ENCODE peak calls at places on chromosome 17, in nine cellular contexts. One of them, this sample, is unnamed.

GRCh38 chr17:43994272-43995149 is 9.9 kb upstream of the NAGS start:
- DNase-seq in left kidney: peak; percentile 85
- DNase-seq in mesenchymal stem cell: peak; percentile 66
- DNase-seq in stimulated activated CD8-positive, alpha-beta memory T cell treated with anti-CD3 and anti-CD28 coated beads, Interleukin-7, amount 100 ng/mL, for 4 hours: peak; percentile 33
- DNase-seq in astrocyte of the cerebellum: no peak
- DNase-seq in cardiac muscle cell: peak; percentile 77
- DNase-seq in transverse colon: peak; percentile 60
- DNase-seq in GM06990: peak; percentile 48
- DNase-seq in activated CD8-positive, alpha-beta memory T cell treated with anti-CD3 and anti-CD28 coated beads for 48 hours: no peak
- DNase-seq in this sample: peak; percentile 39

GRCh38 chr17:19015428-19015827 is 10.9 kb upstream of the FAM83G start:
- DNase-seq in left kidney: no peak
- DNase-seq in activated CD8-positive, alpha-beta memory T cell treated with anti-CD3 and anti-CD28 coated beads for 48 hours: no peak
- DNase-seq in cardiac muscle cell: no peak
- DNase-seq in stimulated activated CD8-positive, alpha-beta memory T cell treated with anti-CD3 and anti-CD28 coated beads, Interleukin-7, amount 100 ng/mL, for 4 hours: no peak
- DNase-seq in GM06990: no peak
- DNase-seq in transverse colon: no peak
- DNase-seq in astrocyte of the cerebellum: no peak
- DNase-seq in mesenchymal stem cell: no peak
- DNase-seq in this sample: no peak

GRCh38 chr17:49600949-49601348 is 25.3 kb downstream of the NXPH3 start:
- DNase-seq in mesenchymal stem cell: no peak
- DNase-seq in transverse colon: no peak
- DNase-seq in cardiac muscle cell: no peak
- DNase-seq in GM06990: no peak
- DNase-seq in activated CD8-positive, alpha-beta memory T cell treated with anti-CD3 and anti-CD28 coated beads for 48 hours: no peak
- DNase-seq in left kidney: no peak
- DNase-seq in stimulated activated CD8-positive, alpha-beta memory T cell treated with anti-CD3 and anti-CD28 coated beads, Interleukin-7, amount 100 ng/mL, for 4 hours: no peak
- DNase-seq in astrocyte of the cerebellum: no peak
- DNase-seq in this sample: no peak

GRCh38 chr17:340074-340473 is 12.5 kb downstream of the RPH3AL start:
- DNase-seq in activated CD8-positive, alpha-beta memory T cell treated with anti-CD3 and anti-CD28 coated beads for 48 hours: no peak
- DNase-seq in astrocyte of the cerebellum: no peak
- DNase-seq in cardiac muscle cell: no peak
- DNase-seq in transverse colon: no peak
- DNase-seq in stimulated activated CD8-positive, alpha-beta memory T cell treated with anti-CD3 and anti-CD28 coated beads, Interleukin-7, amount 100 ng/mL, for 4 hours: no peak
- DNase-seq in GM06990: no peak
- DNase-seq in left kidney: no peak
- DNase-seq in mesenchymal stem cell: no peak
- DNase-seq in this sample: no peak

GRCh38 chr17:8941520-8941919 is 24.0 kb downstream of the PIK3R5 start:
- DNase-seq in transverse colon: peak; percentile 62
- DNase-seq in astrocyte of the cerebellum: no peak
- DNase-seq in activated CD8-positive, alpha-beta memory T cell treated with anti-CD3 and anti-CD28 coated beads for 48 hours: no peak
- DNase-seq in left kidney: no peak
- DNase-seq in mesenchymal stem cell: no peak
- DNase-seq in stimulated activated CD8-positive, alpha-beta memory T cell treated with anti-CD3 and anti-CD28 coated beads, Interleukin-7, amount 100 ng/mL, for 4 hours: peak; percentile 71
- DNase-seq in cardiac muscle cell: no peak
- DNase-seq in GM06990: peak; percentile 85
- DNase-seq in this sample: no peak

GRCh38 chr17:53724726-53725125 is 98.0 kb upstream of the KIF2B start:
- DNase-seq in activated CD8-positive, alpha-beta memory T cell treated with anti-CD3 and anti-CD28 coated beads for 48 hours: no peak
- DNase-seq in GM06990: no peak
- DNase-seq in astrocyte of the cerebellum: no peak
- DNase-seq in left kidney: peak; percentile 13
- DNase-seq in mesenchymal stem cell: no peak
- DNase-seq in transverse colon: no peak
- DNase-seq in stimulated activated CD8-positive, alpha-beta memory T cell treated with anti-CD3 and anti-CD28 coated beads, Interleukin-7, amount 100 ng/mL, for 4 hours: no peak
- DNase-seq in cardiac muscle cell: no peak
- DNase-seq in this sample: no peak

GRCh38 chr17:28907052-28907438 is 4.2 kb upstream of the DHRS13 start:
- DNase-seq in stimulated activated CD8-positive, alpha-beta memory T cell treated with anti-CD3 and anti-CD28 coated beads, Interleukin-7, amount 100 ng/mL, for 4 hours: no peak
- DNase-seq in activated CD8-positive, alpha-beta memory T cell treated with anti-CD3 and anti-CD28 coated beads for 48 hours: no peak
- DNase-seq in astrocyte of the cerebellum: no peak
- DNase-seq in cardiac muscle cell: no peak
- DNase-seq in GM06990: no peak
- DNase-seq in transverse colon: no peak
- DNase-seq in mesenchymal stem cell: no peak
- DNase-seq in left kidney: no peak
- DNase-seq in this sample: no peak

GRCh38 chr17:2691965-2692780 is 19.4 kb downstream of the CLUH start:
- DNase-seq in transverse colon: no peak
- DNase-seq in GM06990: no peak
- DNase-seq in cardiac muscle cell: no peak
- DNase-seq in activated CD8-positive, alpha-beta memory T cell treated with anti-CD3 and anti-CD28 coated beads for 48 hours: no peak
- DNase-seq in mesenchymal stem cell: no peak
- DNase-seq in astrocyte of the cerebellum: no peak
- DNase-seq in left kidney: no peak
- DNase-seq in stimulated activated CD8-positive, alpha-beta memory T cell treated with anti-CD3 and anti-CD28 coated beads, Interleukin-7, amount 100 ng/mL, for 4 hours: no peak
- DNase-seq in this sample: no peak

GRCh38 chr17:44672479-44673093 is 16.3 kb downstream of the MEIOC start:
- DNase-seq in left kidney: peak; percentile 29
- DNase-seq in stimulated activated CD8-positive, alpha-beta memory T cell treated with anti-CD3 and anti-CD28 coated beads, Interleukin-7, amount 100 ng/mL, for 4 hours: no peak
- DNase-seq in activated CD8-positive, alpha-beta memory T cell treated with anti-CD3 and anti-CD28 coated beads for 48 hours: no peak
- DNase-seq in GM06990: no peak
- DNase-seq in cardiac muscle cell: peak; percentile 32
- DNase-seq in mesenchymal stem cell: peak; percentile 40
- DNase-seq in astrocyte of the cerebellum: no peak
- DNase-seq in transverse colon: no peak
- DNase-seq in this sample: peak; percentile 10

GRCh38 chr17:30450125-30451027 is 26.8 kb upstream of the GOSR1 start:
- DNase-seq in astrocyte of the cerebellum: no peak
- DNase-seq in GM06990: no peak
- DNase-seq in stimulated activated CD8-positive, alpha-beta memory T cell treated with anti-CD3 and anti-CD28 coated beads, Interleukin-7, amount 100 ng/mL, for 4 hours: no peak
- DNase-seq in cardiac muscle cell: no peak
- DNase-seq in transverse colon: no peak
- DNase-seq in activated CD8-positive, alpha-beta memory T cell treated with anti-CD3 and anti-CD28 coated beads for 48 hours: no peak
- DNase-seq in left kidney: no peak
- DNase-seq in mesenchymal stem cell: peak; percentile 62
- DNase-seq in this sample: no peak

GRCh38 chr17:49511810-49512209 is 16.7 kb downstream of the NGFR start:
- DNase-seq in stimulated activated CD8-positive, alpha-beta memory T cell treated with anti-CD3 and anti-CD28 coated beads, Interleukin-7, amount 100 ng/mL, for 4 hours: no peak
- DNase-seq in mesenchymal stem cell: no peak
- DNase-seq in GM06990: no peak
- DNase-seq in transverse colon: no peak
- DNase-seq in astrocyte of the cerebellum: no peak
- DNase-seq in cardiac muscle cell: no peak
- DNase-seq in left kidney: no peak
- DNase-seq in activated CD8-positive, alpha-beta memory T cell treated with anti-CD3 and anti-CD28 coated beads for 48 hours: no peak
- DNase-seq in this sample: no peak

GRCh38 chr17:70820276-70820675 is 650.9 kb downstream of the KCNJ2 start:
- DNase-seq in stimulated activated CD8-positive, alpha-beta memory T cell treated with anti-CD3 and anti-CD28 coated beads, Interleukin-7, amount 100 ng/mL, for 4 hours: no peak
- DNase-seq in activated CD8-positive, alpha-beta memory T cell treated with anti-CD3 and anti-CD28 coated beads for 48 hours: no peak
- DNase-seq in GM06990: no peak
- DNase-seq in cardiac muscle cell: no peak
- DNase-seq in left kidney: no peak
- DNase-seq in mesenchymal stem cell: no peak
- DNase-seq in transverse colon: no peak
- DNase-seq in astrocyte of the cerebellum: no peak
- DNase-seq in this sample: no peak

GRCh38 chr17:79776378-79777165 is 1.4 kb upstream of the CBX2 start:
- DNase-seq in stimulated activated CD8-positive, alpha-beta memory T cell treated with anti-CD3 and anti-CD28 coated beads, Interleukin-7, amount 100 ng/mL, for 4 hours: no peak
- DNase-seq in astrocyte of the cerebellum: no peak
- DNase-seq in GM06990: no peak
- DNase-seq in transverse colon: no peak
- DNase-seq in cardiac muscle cell: no peak
- DNase-seq in left kidney: peak; percentile 90
- DNase-seq in mesenchymal stem cell: peak; percentile 29
- DNase-seq in activated CD8-positive, alpha-beta memory T cell treated with anti-CD3 and anti-CD28 coated beads for 48 hours: no peak
- DNase-seq in this sample: no peak

GRCh38 chr17:12605222-12605621 is 60.5 kb upstream of the MYOCD start:
- DNase-seq in activated CD8-positive, alpha-beta memory T cell treated with anti-CD3 and anti-CD28 coated beads for 48 hours: no peak
- DNase-seq in transverse colon: no peak
- DNase-seq in stimulated activated CD8-positive, alpha-beta memory T cell treated with anti-CD3 and anti-CD28 coated beads, Interleukin-7, amount 100 ng/mL, for 4 hours: no peak
- DNase-seq in cardiac muscle cell: no peak
- DNase-seq in GM06990: no peak
- DNase-seq in mesenchymal stem cell: peak; percentile 40
- DNase-seq in astrocyte of the cerebellum: no peak
- DNase-seq in left kidney: no peak
- DNase-seq in this sample: no peak

GRCh38 chr17:39527220-39527813 is 66.0 kb downstream of the CDK12 start:
- DNase-seq in GM06990: peak; percentile 7
- DNase-seq in cardiac muscle cell: peak; percentile 17
- DNase-seq in activated CD8-positive, alpha-beta memory T cell treated with anti-CD3 and anti-CD28 coated beads for 48 hours: no peak
- DNase-seq in mesenchymal stem cell: peak; percentile 30
- DNase-seq in transverse colon: no peak
- DNase-seq in stimulated activated CD8-positive, alpha-beta memory T cell treated with anti-CD3 and anti-CD28 coated beads, Interleukin-7, amount 100 ng/mL, for 4 hours: no peak
- DNase-seq in astrocyte of the cerebellum: no peak
- DNase-seq in left kidney: peak; percentile 21
- DNase-seq in this sample: peak; percentile 45

GRCh38 chr17:62688398-62689140 is 61.1 kb downstream of the MRC2 start:
- DNase-seq in transverse colon: no peak
- DNase-seq in astrocyte of the cerebellum: no peak
- DNase-seq in left kidney: no peak
- DNase-seq in stimulated activated CD8-positive, alpha-beta memory T cell treated with anti-CD3 and anti-CD28 coated beads, Interleukin-7, amount 100 ng/mL, for 4 hours: no peak
- DNase-seq in activated CD8-positive, alpha-beta memory T cell treated with anti-CD3 and anti-CD28 coated beads for 48 hours: no peak
- DNase-seq in GM06990: no peak
- DNase-seq in cardiac muscle cell: no peak
- DNase-seq in mesenchymal stem cell: no peak
- DNase-seq in this sample: peak; percentile 29

GRCh38 chr17:77493901-77494663 is 353.3 kb downstream of the SEC14L1 start:
- DNase-seq in transverse colon: peak; percentile 3
- DNase-seq in activated CD8-positive, alpha-beta memory T cell treated with anti-CD3 and anti-CD28 coated beads for 48 hours: no peak
- DNase-seq in stimulated activated CD8-positive, alpha-beta memory T cell treated with anti-CD3 and anti-CD28 coated beads, Interleukin-7, amount 100 ng/mL, for 4 hours: no peak
- DNase-seq in mesenchymal stem cell: no peak
- DNase-seq in astrocyte of the cerebellum: no peak
- DNase-seq in left kidney: no peak
- DNase-seq in GM06990: peak; percentile 6
- DNase-seq in cardiac muscle cell: no peak
- DNase-seq in this sample: no peak

GRCh38 chr17:45006927-45007461 is 38.9 kb upstream of the C1QL1 start:
- DNase-seq in astrocyte of the cerebellum: no peak
- DNase-seq in left kidney: peak; percentile 89
- DNase-seq in GM06990: no peak
- DNase-seq in activated CD8-positive, alpha-beta memory T cell treated with anti-CD3 and anti-CD28 coated beads for 48 hours: no peak
- DNase-seq in transverse colon: no peak
- DNase-seq in cardiac muscle cell: no peak
- DNase-seq in mesenchymal stem cell: no peak
- DNase-seq in stimulated activated CD8-positive, alpha-beta memory T cell treated with anti-CD3 and anti-CD28 coated beads, Interleukin-7, amount 100 ng/mL, for 4 hours: no peak
- DNase-seq in this sample: peak; percentile 46

GRCh38 chr17:74276561-74277009 is 2.6 kb downstream of the DNAI2 start:
- DNase-seq in activated CD8-positive, alpha-beta memory T cell treated with anti-CD3 and anti-CD28 coated beads for 48 hours: no peak
- DNase-seq in stimulated activated CD8-positive, alpha-beta memory T cell treated with anti-CD3 and anti-CD28 coated beads, Interleukin-7, amount 100 ng/mL, for 4 hours: no peak
- DNase-seq in GM06990: no peak
- DNase-seq in left kidney: peak; percentile 57
- DNase-seq in mesenchymal stem cell: no peak
- DNase-seq in cardiac muscle cell: no peak
- DNase-seq in transverse colon: no peak
- DNase-seq in astrocyte of the cerebellum: no peak
- DNase-seq in this sample: peak; percentile 16

This sample was measured in cerebellar cortex.